ENCODE peak calls at places on chromosomes 7 and 10, in six cellular contexts. P, T, U, H, S and F are unnamed samples.

GRCh38 chr7:150412518-150413247 is 33.6 kb downstream of the ZNF775 start:
- DNase-seq in H (no peak), U (no peak), T (no peak), S (no peak), P (no peak), F (no peak)

GRCh38 chr7:14123923-14124322 is 134.5 kb upstream of the ETV1 start:
- DNase-seq in H (no peak), T (no peak), P (no peak), S (no peak), U (no peak), F (no peak)

GRCh38 chr10:24771943-24772747 is 48.5 kb upstream of the ARHGAP21 start:
- DNase-seq in S (no peak), T (no peak), U (no peak), P (no peak), H (no peak), F (no peak)

GRCh38 chr7:155412416-155413253 is 45.3 kb upstream of the EN2 start:
- DNase-seq in S (peak), T (peak), H (no peak), P (no peak), U (peak), F (peak)

GRCh38 chr7:48894574-48894973 is 29.8 kb upstream of the CDC14C start:
- DNase-seq in U (no peak), H (no peak), T (no peak), S (no peak), P (no peak), F (no peak)

GRCh38 chr10:16742165-16742960 is 74.9 kb downstream of the RSU1 start:
- DNase-seq in U (no peak), H (no peak), P (no peak), T (no peak), S (no peak), F (no peak)

GRCh38 chr7:35652124-35652523 is 42.8 kb downstream of the HERPUD2 start:
- DNase-seq in H (peak), T (no peak), P (no peak), S (no peak), U (no peak), F (no peak)

GRCh38 chr10:37975407-37975991 is 948 bp downstream of the ZNF25 start:
- DNase-seq in H (no peak), S (no peak), P (peak), T (peak), U (no peak), F (no peak)

GRCh38 chr7:41832936-41833335 is 130.0 kb upstream of the INHBA start:
- DNase-seq in H (no peak), P (no peak), S (no peak), U (no peak), T (no peak), F (peak)

GRCh38 chr7:146701166-146701565 is 584.6 kb downstream of the CNTNAP2 start:
- DNase-seq in P (no peak), H (no peak), T (peak), S (no peak), U (no peak), F (no peak)

GRCh38 chr10:101646369-101646768 is 48.6 kb downstream of the FBXW4 start:
- DNase-seq in P (no peak), S (no peak), H (no peak), T (no peak), U (no peak), F (no peak)

GRCh38 chr10:89837173-89838001 is 136.0 kb downstream of the KIF20B start:
- DNase-seq in T (no peak), H (peak), U (no peak), P (no peak), S (peak), F (no peak)

GRCh38 chr10:103281753-103282152 is 4.8 kb downstream of the INA start:
- DNase-seq in S (no peak), U (peak), T (peak), H (no peak), P (no peak), F (peak)

GRCh38 chr7:2622869-2623697 is 8.7 kb upstream of the TTYH3 start:
- DNase-seq in U (no peak), T (no peak), H (no peak), P (no peak), S (no peak), F (no peak)

GRCh38 chr10:86259901-86260562 is 106.6 kb downstream of the GRID1 start:
- DNase-seq in U (no peak), P (no peak), T (no peak), H (no peak), S (no peak), F (no peak)

GRCh38 chr7:128108641-128109423 is 77.6 kb upstream of the LRRC4 start:
- DNase-seq in U (no peak), P (no peak), H (no peak), T (no peak), S (no peak), F (no peak)

GRCh38 chr7:123305840-123306375 is 106.1 kb upstream of the SLC13A1 start:
- DNase-seq in U (no peak), T (no peak), S (no peak), H (no peak), P (no peak), F (no peak)

GRCh38 chr7:150375662-150376521 is 3.2 kb upstream of the ZNF775 start:
- DNase-seq in H (no peak), T (no peak), U (no peak), P (no peak), S (peak), F (no peak)

GRCh38 chr10:114962441-114962840 is 24.4 kb downstream of the TRUB1 start:
- DNase-seq in T (no peak), U (no peak), H (no peak), P (no peak), S (no peak), F (no peak)

GRCh38 chr10:95508730-95509129 is 52.4 kb downstream of the SORBS1 start:
- DNase-seq in H (no peak), T (no peak), U (no peak), P (no peak), S (no peak), F (no peak)

GRCh38 chr10:87589653-87590052 is 70.0 kb upstream of the PAPSS2 start:
- DNase-seq in S (no peak), H (no peak), U (no peak), T (no peak), P (no peak), F (no peak)

GRCh38 chr7:73900286-73900685 is 39.3 kb downstream of the TMEM270 start:
- DNase-seq in S (no peak), U (peak), T (no peak), P (no peak), H (no peak), F (no peak)

GRCh38 chr7:139043823-139044812 is 8.3 kb upstream of the ZC3HAV1L start:
- DNase-seq in U (no peak), S (peak), P (no peak), T (peak), H (peak), F (no peak)